ENCODE peak calls at places on chromosomes 6 and 20, in seven cellular contexts. R is K562, V is heart left ventricle, J is left ventricle myocardium inferior, Z is PC-3, Q is ovary, S is neural progenitor cell. M is an unnamed sample. For H3K36me3, the result is how much of the 10 kb centered on the place peaks cover.

GRCh38 chr6:70547313-70547712 is 19.4 kb upstream of the SDHAF4 start:
- DNase-seq in R (no peak), V (no peak), J (no peak), Z (peak), Q (no peak), S (peak), M (no peak)

GRCh38 chr20:49814057-49814675 is 1.5 kb downstream of the SLC9A8 start:
- DNase-seq in R (no peak), V (no peak), J (no peak), Z (peak), Q (no peak), S (no peak), M (no peak)

GRCh38 chr20:52313335-52313963 is 121.9 kb upstream of the ZFP64 start:
- DNase-seq in R (peak), V (no peak), J (no peak), Z (peak), Q (peak), S (peak), M (no peak)

GRCh38 chr6:160974304-160974771 is 17.2 kb upstream of the MAP3K4 start:
- DNase-seq in R (peak), V (peak), J (peak), Z (no peak), Q (peak), S (no peak), M (no peak)

GRCh38 chr6:81863123-81863522 is 110.6 kb upstream of the TENT5A start:
- DNase-seq in R (no peak), V (no peak), J (no peak), Z (no peak), Q (no peak), S (peak), M (no peak)

GRCh38 chr6:129338683-129339082 is 371.3 kb downstream of the ARHGAP18 start:
- DNase-seq in R (no peak), V (no peak), J (no peak), Z (no peak), Q (no peak), S (no peak), M (no peak)

GRCh38 chr20:14622796-14623195 is 285.4 kb upstream of the FLRT3 start:
- DNase-seq in R (no peak), V (no peak), J (no peak), Z (peak), Q (peak), S (no peak), M (no peak)

GRCh38 chr6:159788757-159789376 is 535 bp downstream of the TCP1 start:
- DNase-seq in R (peak), V (peak), J (peak), Z (peak), Q (no peak), S (peak), M (no peak)

GRCh38 chr20:52192296-52193007 is 873 bp upstream of the ZFP64 start:
- DNase-seq in R (peak), V (no peak), J (peak), Z (peak), Q (no peak), S (peak), M (no peak)

GRCh38 chr20:57040924-57041323 is 225.5 kb downstream of the BMP7 start:
- DNase-seq in R (no peak), V (no peak), J (no peak), Z (peak), Q (no peak), S (no peak), M (no peak)

GRCh38 chr20:49052334-49052733 is 6.2 kb downstream of the CSE1L start:
- DNase-seq in R (no peak), V (no peak), J (no peak), Z (no peak), Q (no peak), S (no peak), M (no peak)

GRCh38 chr20:62875419-62876355 is 14.1 kb upstream of the TCFL5 start:
- DNase-seq in R (peak), V (peak), J (peak), Z (peak), Q (peak), S (peak), M (peak)

GRCh38 chr6:162712694-162713093 is 14.9 kb downstream of the PRKN start:
- DNase-seq in R (no peak), V (no peak), J (no peak), Z (no peak), Q (no peak), S (no peak), M (no peak)

GRCh38 chr20:40770564-40771307 is 81.7 kb upstream of the MAFB start:
- DNase-seq in R (no peak), V (no peak), J (no peak), Z (no peak), Q (no peak), S (no peak), M (no peak)

GRCh38 chr20:10074513-10074912 is 39.7 kb downstream of the ANKEF1 start:
- DNase-seq in R (peak), V (no peak), J (peak), Z (peak), Q (no peak), S (no peak), M (no peak)

GRCh38 chr6:63805808-63806572 is 170.4 kb downstream of the PHF3 start:
- DNase-seq in R (no peak), V (no peak), J (no peak), Z (peak), Q (no peak), S (peak), M (no peak)

GRCh38 chr6:23349521-23350147 is 776.4 kb upstream of the NRSN1 start:
- DNase-seq in R (no peak), V (no peak), J (no peak), Z (peak), Q (no peak), S (no peak), M (no peak)

GRCh38 chr6:82182756-82183155 is 64.8 kb downstream of the IBTK start:
- DNase-seq in R (no peak), V (no peak), J (no peak), Z (no peak), Q (no peak), S (no peak), M (no peak)

GRCh38 chr6:153215242-153215641 is 84.2 kb upstream of the RGS17 start:
- DNase-seq in R (no peak), V (no peak), J (no peak), Z (peak), Q (no peak), S (no peak), M (no peak)

GRCh38 chr20:58064411-58065010 is 163.9 kb downstream of the ANKRD60 start:
- DNase-seq in R (no peak), V (no peak), J (no peak), Z (no peak), Q (no peak), S (no peak), M (peak)

GRCh38 chr6:165231581-165232276 is 77.7 kb downstream of the C6orf118 start:
- DNase-seq in R (no peak), V (no peak), J (no peak), Z (peak), Q (no peak), S (peak), M (no peak)

GRCh38 chr6:36642913-36643817 is 35.3 kb upstream of the CDKN1A start:
- DNase-seq in R (no peak), V (peak), J (peak), Z (peak), Q (peak), S (no peak), M (peak)

GRCh38 chr6:2744206-2744771 is 6.4 kb downstream of the MYLK4 start:
- DNase-seq in R (no peak), V (peak), J (peak), Z (peak), Q (no peak), S (no peak), M (no peak)

GRCh38 chr20:3927486-3928291 is 38.5 kb downstream of the PANK2 start:
- DNase-seq in R (no peak), V (no peak), J (no peak), Z (no peak), Q (no peak), S (peak), M (peak)

GRCh38 chr20:64226686-64227576 is 28.6 kb upstream of the PCMTD2 start:
- DNase-seq in R (no peak), V (peak), J (no peak), Z (no peak), Q (no peak), S (no peak), M (no peak)

GRCh38 chr6:14118091-14118439 is 493 bp downstream of the CD83 start:
- DNase-seq in R (no peak), V (no peak), J (no peak), Z (no peak), Q (no peak), S (no peak), M (no peak)

GRCh38 chr6:45644720-45645119 is 267.0 kb upstream of the SUPT3H start:
- DNase-seq in R (no peak), V (no peak), J (no peak), Z (no peak), Q (no peak), S (no peak), M (no peak)

GRCh38 chr6:26311012-26311384 is 54.0 kb upstream of the BTN3A2 start:
- DNase-seq in R (peak), V (no peak), J (no peak), Z (peak), Q (peak), S (peak), M (no peak)

GRCh38 chr6:38068854-38069253 is 249.3 kb downstream of the ZFAND3 start:
- DNase-seq in R (no peak), V (no peak), J (no peak), Z (peak), Q (no peak), S (no peak), M (no peak)

GRCh38 chr6:7974932-7975763 is 64.6 kb upstream of the TXNDC5 start:
- DNase-seq in R (peak), V (peak), J (peak), Z (peak), Q (peak), S (no peak), M (peak)

GRCh38 chr20:35093245-35093884 is 758 bp upstream of the TRPC4AP start:
- DNase-seq in R (peak), V (no peak), J (no peak), Z (peak), Q (no peak), S (no peak), M (no peak)

GRCh38 chr6:169653691-169654090 is 48.1 kb downstream of the WDR27 start:
- DNase-seq in R (no peak), V (no peak), J (no peak), Z (no peak), Q (no peak), S (no peak), M (no peak)

GRCh38 chr6:118872318-118872717 is 21.6 kb upstream of the ASF1A start:
- DNase-seq in R (no peak), V (no peak), J (no peak), Z (no peak), Q (no peak), S (no peak), M (no peak)

GRCh38 chr6:138468320-138469015 is 30.8 kb downstream of the NHSL1 start:
- DNase-seq in R (no peak), V (no peak), J (no peak), Z (peak), Q (no peak), S (no peak), M (no peak)

GRCh38 chr6:102085257-102085656 is 691.7 kb downstream of the GRIK2 start:
- DNase-seq in R (no peak), V (no peak), J (no peak), Z (no peak), Q (no peak), S (no peak), M (no peak)

GRCh38 chr6:16137451-16137801 is 8.5 kb downstream of the MYLIP start:
- DNase-seq in R (no peak), V (no peak), J (no peak), Z (no peak), Q (no peak), S (no peak), M (no peak)
- H3K36me3 ChIP-seq in R (half or more), V (under half), J (under half), Z (under half), Q (under half), S (under half), M (under half)

GRCh38 chr6:34460796-34461507 is 4.9 kb upstream of the PACSIN1 start:
- DNase-seq in R (no peak), V (no peak), J (no peak), Z (peak), Q (no peak), S (no peak), M (no peak)

GRCh38 chr6:34462010-34462409 is 3.9 kb upstream of the PACSIN1 start:
- DNase-seq in R (no peak), V (no peak), J (no peak), Z (no peak), Q (no peak), S (no peak), M (no peak)

GRCh38 chr6:34462561-34462971 is 3.3 kb upstream of the PACSIN1 start:
- DNase-seq in R (peak), V (no peak), J (peak), Z (peak), Q (no peak), S (peak), M (no peak)

GRCh38 chr6:34457747-34458462 is 8.0 kb upstream of the PACSIN1 start:
- DNase-seq in R (no peak), V (no peak), J (no peak), Z (peak), Q (no peak), S (no peak), M (no peak)

DNA sequence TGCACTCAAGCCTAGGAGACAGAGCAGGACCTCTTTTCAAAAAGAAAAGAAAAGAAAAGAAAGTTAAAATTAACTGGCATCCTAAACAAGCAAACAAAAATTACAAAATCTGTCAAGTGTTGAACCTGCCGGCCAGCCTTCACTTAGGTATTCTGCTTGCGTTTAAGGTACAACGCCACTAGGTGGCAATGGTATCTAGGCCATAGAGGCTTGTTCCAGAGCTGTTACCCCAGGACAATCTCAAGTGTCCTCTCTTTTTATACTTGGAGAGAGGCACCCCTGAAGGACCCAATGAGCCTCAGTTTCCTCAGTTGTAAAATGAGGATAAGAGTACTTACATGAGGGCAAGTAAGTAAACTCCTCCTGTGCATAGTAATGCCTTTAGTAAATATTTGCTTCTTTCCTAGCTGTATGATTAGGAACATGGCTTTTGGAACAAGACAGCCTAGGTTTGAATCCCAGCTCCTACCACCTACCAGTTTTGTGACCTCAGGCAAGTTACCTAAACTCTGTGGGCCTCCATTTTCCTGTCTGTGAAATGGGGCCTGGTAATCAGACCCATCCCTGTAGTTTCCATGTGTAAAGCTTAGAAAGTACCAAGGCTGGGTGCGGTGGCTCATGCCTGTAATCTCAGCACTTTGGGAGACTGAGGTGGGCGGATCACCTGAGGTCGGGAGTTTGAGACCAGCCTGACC is 5.8 kb upstream of the PACSIN1 start:
- DNase-seq in R (peak), V (no peak), J (no peak), Z (peak), Q (no peak), S (peak), M (peak)
- TF ChIP-seq CTCF in R (peak), V (peak), J (peak), Z (peak), Q (no peak), S (peak), M (peak)

GRCh38 chr6:90536516-90536915 is 50.4 kb downstream of the MAP3K7 start:
- DNase-seq in R (no peak), V (no peak), J (no peak), Z (no peak), Q (no peak), S (no peak), M (no peak)
- H3K36me3 ChIP-seq in R (under half), V (under half), J (under half), Z (under half), Q (under half), S (under half), M (under half)

GRCh38 chr6:12148317-12148801 is 136.2 kb downstream of the HIVEP1 start:
- DNase-seq in R (no peak), V (no peak), J (no peak), Z (peak), Q (no peak), S (no peak), M (no peak)

GRCh38 chr6:12150812-12151432 is 138.8 kb downstream of the HIVEP1 start:
- DNase-seq in R (peak), V (no peak), J (no peak), Z (peak), Q (no peak), S (peak), M (no peak)

GRCh38 chr6:12148841-12149240 is 136.7 kb downstream of the HIVEP1 start:
- DNase-seq in R (no peak), V (no peak), J (no peak), Z (no peak), Q (no peak), S (no peak), M (no peak)

GRCh38 chr6:12149944-12150510 is 137.9 kb downstream of the HIVEP1 start:
- DNase-seq in R (no peak), V (no peak), J (no peak), Z (no peak), Q (no peak), S (no peak), M (no peak)

GRCh38 chr6:12147557-12148316 is 135.6 kb downstream of the HIVEP1 start:
- DNase-seq in R (no peak), V (no peak), J (no peak), Z (peak), Q (no peak), S (no peak), M (no peak)
- TF ChIP-seq CTCF in R (no peak), V (no peak), J (no peak), Z (peak), Q (no peak), S (peak), M (no peak)

M was measured in lung.